ENCODE peak calls at places on chromosomes 13 and 19, in four cellular contexts. One of them, this sample, is unnamed.

GRCh38 chr13:63446329-63446728 is 2030.7 kb upstream of the PCDH20 start:
- DNase-seq in MM.1S: no peak
- DNase-seq in hepatocyte: no peak
- DNase-seq in PC-3: no peak
- DNase-seq in this sample: no peak

GRCh38 chr19:48745208-48745995 is 1.3 kb downstream of the IZUMO1 start:
- DNase-seq in MM.1S: peak; percentile 56
- DNase-seq in hepatocyte: peak; percentile 68
- DNase-seq in PC-3: peak; percentile 63
- DNase-seq in this sample: peak; percentile 84

GRCh38 chr13:112486386-112487126 is 101.4 kb downstream of the TUBGCP3 start:
- DNase-seq in MM.1S: no peak
- DNase-seq in hepatocyte: no peak
- DNase-seq in PC-3: no peak
- DNase-seq in this sample: peak; percentile 4

GRCh38 chr13:102003848-102004570 is 397.8 kb downstream of the FGF14 start:
- DNase-seq in MM.1S: no peak
- DNase-seq in hepatocyte: no peak
- DNase-seq in PC-3: no peak
- DNase-seq in this sample: no peak

GRCh38 chr19:57803594-57804325 is 11.0 kb downstream of the ZNF552 start:
- DNase-seq in MM.1S: no peak
- DNase-seq in hepatocyte: peak; percentile 61
- DNase-seq in PC-3: peak; percentile 54
- DNase-seq in this sample: peak; percentile 95

GRCh38 chr13:85665286-85665685 is 133.9 kb downstream of the SLITRK6 start:
- DNase-seq in MM.1S: no peak
- DNase-seq in hepatocyte: peak; percentile 8
- DNase-seq in PC-3: peak; percentile 59
- DNase-seq in this sample: no peak

GRCh38 chr19:38862321-38863059 is 12.7 kb upstream of the HNRNPL start:
- DNase-seq in MM.1S: no peak
- DNase-seq in hepatocyte: peak; percentile 78
- DNase-seq in PC-3: peak; percentile 64
- DNase-seq in this sample: peak; percentile 1

GRCh38 chr13:39296193-39296592 is 257.9 kb downstream of the NHLRC3 start:
- DNase-seq in MM.1S: no peak
- DNase-seq in hepatocyte: no peak
- DNase-seq in PC-3: no peak
- DNase-seq in this sample: no peak

GRCh38 chr19:15587663-15588062 is 27.4 kb upstream of the CYP4F8 start:
- DNase-seq in MM.1S: no peak
- DNase-seq in hepatocyte: no peak
- DNase-seq in PC-3: no peak
- DNase-seq in this sample: no peak

GRCh38 chr19:43639507-43640423 is at the start of gene CADM4:
- DNase-seq in MM.1S: no peak
- DNase-seq in hepatocyte: peak; percentile 63
- DNase-seq in PC-3: no peak
- DNase-seq in this sample: peak; percentile 78

GRCh38 chr19:54850930-54851329 is 687 bp downstream of the KIR3DL2 start:
- DNase-seq in MM.1S: no peak
- DNase-seq in hepatocyte: no peak
- DNase-seq in PC-3: no peak
- DNase-seq in this sample: no peak

GRCh38 chr19:39423258-39424086 is 11.0 kb downstream of the PLEKHG2 start:
- DNase-seq in MM.1S: no peak
- DNase-seq in hepatocyte: no peak
- DNase-seq in PC-3: no peak
- DNase-seq in this sample: no peak

GRCh38 chr19:5144545-5145179 is 175.7 kb downstream of the KDM4B start:
- DNase-seq in MM.1S: no peak
- DNase-seq in hepatocyte: no peak
- DNase-seq in PC-3: no peak
- DNase-seq in this sample: no peak
- H3K36me3 ChIP-seq in MM.1S: no peaks in the 10 kb centered on the region
- H3K36me3 ChIP-seq in hepatocyte: no peaks in the 10 kb centered on the region
- H3K36me3 ChIP-seq in PC-3: peaks cover 3% of the 10 kb centered on the region
- H3K36me3 ChIP-seq in this sample: no peaks in the 10 kb centered on the region

GRCh38 chr13:32318072-32318471 is 2.8 kb downstream of the BRCA2 start:
- DNase-seq in MM.1S: no peak
- DNase-seq in hepatocyte: no peak
- DNase-seq in PC-3: no peak
- DNase-seq in this sample: no peak
- TF ChIP-seq EZH2phosphoT487 in MM.1S: no peak
- TF ChIP-seq EZH2phosphoT487 in hepatocyte: no peak
- TF ChIP-seq EZH2phosphoT487 in PC-3: no peak
- TF ChIP-seq EZH2phosphoT487 in this sample: no peak

GRCh38 chr19:13132471-13133166 is 14.6 kb downstream of the NACC1 start:
- DNase-seq in MM.1S: no peak
- DNase-seq in hepatocyte: peak; percentile 2
- DNase-seq in PC-3: peak; percentile 28
- DNase-seq in this sample: no peak
- H3K36me3 ChIP-seq in MM.1S: peaks cover 7% of the 10 kb centered on the region
- H3K36me3 ChIP-seq in hepatocyte: no peaks in the 10 kb centered on the region
- H3K36me3 ChIP-seq in PC-3: peaks cover 36% of the 10 kb centered on the region
- H3K36me3 ChIP-seq in this sample: no peaks in the 10 kb centered on the region

GRCh38 chr13:67147257-67148218 is 82.6 kb downstream of the PCDH9 start:
- DNase-seq in MM.1S: no peak
- DNase-seq in hepatocyte: no peak
- DNase-seq in PC-3: peak; percentile 14
- DNase-seq in this sample: peak; percentile 11
- TF ChIP-seq EZH2phosphoT487 in MM.1S: no peak
- TF ChIP-seq EZH2phosphoT487 in hepatocyte: no peak
- TF ChIP-seq EZH2phosphoT487 in PC-3: no peak
- TF ChIP-seq EZH2phosphoT487 in this sample: no peak

GRCh38 chr13:113495494-113496251 is 5.2 kb upstream of the DCUN1D2 start:
- DNase-seq in MM.1S: no peak
- DNase-seq in hepatocyte: peak; percentile 48
- DNase-seq in PC-3: no peak
- DNase-seq in this sample: peak; percentile 55
- H3K36me3 ChIP-seq in MM.1S: peaks cover 5% of the 10 kb centered on the region
- H3K36me3 ChIP-seq in hepatocyte: no peaks in the 10 kb centered on the region
- H3K36me3 ChIP-seq in PC-3: peaks cover 45% of the 10 kb centered on the region
- H3K36me3 ChIP-seq in this sample: peaks cover 8% of the 10 kb centered on the region

GRCh38 chr19:45331411-45331810 is 8.7 kb upstream of the CKM start:
- DNase-seq in MM.1S: no peak
- DNase-seq in hepatocyte: no peak
- DNase-seq in PC-3: no peak
- DNase-seq in this sample: no peak

GRCh38 chr19:45339629-45340028 is 921 bp upstream of the KLC3 start:
- DNase-seq in MM.1S: no peak
- DNase-seq in hepatocyte: no peak
- DNase-seq in PC-3: no peak
- DNase-seq in this sample: no peak

GRCh38 chr19:45336696-45337251 is 3.8 kb upstream of the KLC3 start:
- DNase-seq in MM.1S: no peak
- DNase-seq in hepatocyte: no peak
- DNase-seq in PC-3: no peak
- DNase-seq in this sample: no peak

GRCh38 chr19:45333609-45334303 is 6.8 kb upstream of the KLC3 start:
- DNase-seq in MM.1S: no peak
- DNase-seq in hepatocyte: no peak
- DNase-seq in PC-3: no peak
- DNase-seq in this sample: no peak
- TF ChIP-seq EZH2phosphoT487 in MM.1S: no peak
- TF ChIP-seq EZH2phosphoT487 in hepatocyte: no peak
- TF ChIP-seq EZH2phosphoT487 in PC-3: no peak
- TF ChIP-seq EZH2phosphoT487 in this sample: no peak

GRCh38 chr13:99034333-99035085 is 56.6 kb upstream of the DOCK9 start:
- DNase-seq in MM.1S: no peak
- DNase-seq in hepatocyte: no peak
- DNase-seq in PC-3: no peak
- DNase-seq in this sample: no peak

GRCh38 chr13:99037756-99038155 is 59.9 kb upstream of the DOCK9 start:
- DNase-seq in MM.1S: no peak
- DNase-seq in hepatocyte: no peak
- DNase-seq in PC-3: no peak
- DNase-seq in this sample: no peak

GRCh38 chr13:99035715-99036114 is 57.9 kb upstream of the DOCK9 start:
- DNase-seq in MM.1S: no peak
- DNase-seq in hepatocyte: no peak
- DNase-seq in PC-3: no peak
- DNase-seq in this sample: no peak

GRCh38 chr13:99031725-99032298 is 53.9 kb upstream of the DOCK9 start:
- DNase-seq in MM.1S: no peak
- DNase-seq in hepatocyte: no peak
- DNase-seq in PC-3: peak; percentile 8
- DNase-seq in this sample: no peak

GRCh38 chr13:99033814-99034213 is 56.0 kb upstream of the DOCK9 start:
- DNase-seq in MM.1S: no peak
- DNase-seq in hepatocyte: peak; percentile 47
- DNase-seq in PC-3: peak; percentile 48
- DNase-seq in this sample: peak; percentile 33
- H3K36me3 ChIP-seq in MM.1S: no peaks in the 10 kb centered on the region
- H3K36me3 ChIP-seq in hepatocyte: no peaks in the 10 kb centered on the region
- H3K36me3 ChIP-seq in PC-3: no peaks in the 10 kb centered on the region
- H3K36me3 ChIP-seq in this sample: no peaks in the 10 kb centered on the region

GRCh38 chr13:23655321-23655720 is 85.1 kb downstream of the TNFRSF19 start:
- DNase-seq in MM.1S: no peak
- DNase-seq in hepatocyte: no peak
- DNase-seq in PC-3: no peak
- DNase-seq in this sample: peak; percentile 52
- TF ChIP-seq EZH2phosphoT487 in MM.1S: no peak
- TF ChIP-seq EZH2phosphoT487 in hepatocyte: no peak
- TF ChIP-seq EZH2phosphoT487 in PC-3: no peak
- TF ChIP-seq EZH2phosphoT487 in this sample: no peak

GRCh38 chr19:3544742-3545668 is 6.0 kb downstream of the TEKTIP1 start:
- DNase-seq in MM.1S: peak; percentile 58
- DNase-seq in hepatocyte: peak; percentile 58
- DNase-seq in PC-3: peak; percentile 60
- DNase-seq in this sample: peak; percentile 60
- H3K36me3 ChIP-seq in MM.1S: no peaks in the 10 kb centered on the region
- H3K36me3 ChIP-seq in hepatocyte: no peaks in the 10 kb centered on the region
- H3K36me3 ChIP-seq in PC-3: peaks cover 6% of the 10 kb centered on the region
- H3K36me3 ChIP-seq in this sample: no peaks in the 10 kb centered on the region

GRCh38 chr13:100646030-100646673 is 28.4 kb downstream of the TMTC4 start:
- DNase-seq in MM.1S: no peak
- DNase-seq in hepatocyte: peak; percentile 45
- DNase-seq in PC-3: peak; percentile 48
- DNase-seq in this sample: peak; percentile 59
- TF ChIP-seq EZH2phosphoT487 in MM.1S: no peak
- TF ChIP-seq EZH2phosphoT487 in hepatocyte: no peak
- TF ChIP-seq EZH2phosphoT487 in PC-3: no peak
- TF ChIP-seq EZH2phosphoT487 in this sample: no peak

This sample was measured in neural progenitor cell.